ENCODE peak calls at places on chromosomes 4 and X, in four cellular contexts. H is psoas muscle, F is ovary, O is neuronal stem cell. J is an unnamed sample. For H3K36me3, the result is how much of the 10 kb centered on the place peaks cover.

GRCh38 chrX:91414710-91415109 is 19.9 kb upstream of the PABPC5 start:
- DNase-seq in O (no peak), F (no peak), H (no peak), J (no peak)

GRCh38 chrX:79366888-79367749 is at the start of gene ITM2A:
- DNase-seq in F (peak), O (peak), H (peak), J (peak)

GRCh38 chr4:4689694-4690440 is 148.0 kb upstream of the STX18 start:
- DNase-seq in O (no peak), F (no peak), H (no peak), J (no peak)

GRCh38 chr4:56127698-56128097 is 179.0 kb downstream of the CEP135 start:
- DNase-seq in H (no peak), O (no peak), F (no peak), J (no peak)

GRCh38 chrX:56738670-56739069 is 9.6 kb downstream of the NBDY start:
- DNase-seq in H (no peak), O (no peak), F (no peak), J (no peak)

GRCh38 chr4:113635739-113636437 is 125.7 kb downstream of the CAMK2D start:
- DNase-seq in O (no peak), F (no peak), H (no peak), J (no peak)

GRCh38 chr4:1026115-1026514 is 14.7 kb downstream of the FGFRL1 start:
- DNase-seq in H (no peak), O (no peak), F (no peak), J (no peak)

GRCh38 chrX:13690836-13691235 is 1.9 kb downstream of the RAB9A start:
- DNase-seq in F (no peak), H (no peak), O (no peak), J (no peak)

GRCh38 chrX:50799531-50799961 is 14.4 kb downstream of the SHROOM4 start:
- DNase-seq in F (no peak), O (no peak), H (no peak), J (no peak)
- H3K27ac ChIP-seq in F (no peak), O (no peak), H (no peak), J (no peak)

DNA sequence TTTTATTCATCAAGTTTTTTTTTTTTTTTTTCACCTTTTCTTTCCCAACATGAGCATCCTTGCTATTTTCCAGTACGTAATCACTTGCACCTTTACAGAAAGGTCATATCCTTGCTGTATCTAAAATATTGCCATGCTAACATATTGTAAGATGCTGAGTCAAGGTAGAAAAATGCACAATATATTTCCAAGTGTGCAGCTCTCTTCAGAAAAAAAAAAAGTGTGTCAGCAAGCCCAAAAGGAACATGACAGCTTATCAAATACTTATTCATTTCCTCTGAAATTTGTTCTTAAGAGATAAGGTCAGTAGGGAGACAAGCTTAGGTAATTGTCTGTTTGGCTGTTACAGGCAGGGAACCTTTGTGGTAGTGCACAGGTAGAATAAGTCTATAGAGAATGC is 27.0 kb downstream of the SH2D1A start:
- DNase-seq in O (no peak), H (no peak), F (no peak), J (no peak)
- H3K36me3 ChIP-seq in O (under half), H (under half), F (under half), J (under half)

GRCh38 chr4:139017861-139018260 is 2.3 kb downstream of the NOCT start:
- DNase-seq in F (no peak), H (no peak), O (no peak), J (no peak)
- H3K27ac ChIP-seq in F (no peak), H (no peak), O (no peak), J (no peak)

GRCh38 chrX:3669841-3670240 is 43.6 kb downstream of the PRKX start:
- DNase-seq in F (no peak), H (no peak), O (no peak), J (no peak)
- H3K36me3 ChIP-seq in F (under half), H (under half), O (under half), J (under half)

DNA sequence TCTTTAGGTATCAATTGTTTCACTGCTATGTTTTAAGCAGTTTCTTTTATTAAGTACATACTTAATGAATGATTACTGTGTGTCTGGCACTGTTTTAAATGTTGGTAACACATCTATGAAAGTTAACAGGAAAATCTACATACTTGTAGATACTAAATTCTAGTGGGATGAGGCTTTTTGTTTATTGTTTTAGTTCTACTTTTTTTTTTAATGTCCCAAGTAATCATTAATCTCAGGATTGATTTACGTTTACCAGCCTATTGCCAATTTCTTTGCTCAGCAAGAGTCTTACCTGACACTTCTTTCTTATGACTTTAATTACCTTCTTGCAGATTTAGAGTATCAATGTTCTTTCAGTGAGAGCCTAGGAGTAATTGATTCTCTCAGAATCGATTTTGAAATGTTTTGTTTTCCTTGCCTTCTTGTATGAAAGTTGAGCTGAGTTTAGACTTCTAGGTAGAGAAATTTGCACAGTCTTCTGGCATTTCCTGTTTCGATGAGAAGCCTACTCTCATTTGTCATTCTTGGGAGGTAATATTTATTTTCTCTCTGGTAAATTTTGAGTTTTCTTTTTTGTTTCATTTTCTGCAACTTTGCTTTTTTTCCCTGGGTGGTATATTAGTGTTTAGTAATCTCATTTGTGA is 235.2 kb upstream of the ANKRD50 start:
- DNase-seq in O (no peak), H (no peak), F (no peak), J (no peak)
- H3K27ac ChIP-seq in O (no peak), H (no peak), F (no peak), J (no peak)